ENCODE peak calls at places on chromosomes 16 and 17, in eight cellular contexts. W, H, T, U, C, A, D and G are unnamed samples.

GRCh38 chr17:71110326-71110725 is 941.0 kb downstream of the KCNJ2 start:
- DNase-seq in W (no peak), A (no peak), D (no peak), U (no peak), T (no peak), H (no peak), C (no peak), G (no peak)

GRCh38 chr16:46748775-46749705 is 896 bp upstream of the MYLK3 start:
- DNase-seq in T (no peak), C (no peak), D (no peak), H (no peak), W (no peak), U (peak; percentile 32), A (peak; percentile 92), G (peak; percentile 71)

GRCh38 chr16:31453255-31454204 is 5.8 kb upstream of the ARMC5 start:
- DNase-seq in U (peak; percentile 49), D (no peak), W (no peak), T (peak; percentile 70), C (peak; percentile 65), H (peak; percentile 87), A (peak; percentile 23), G (no peak)

GRCh38 chr17:58899191-58899590 is 143.5 kb downstream of the PPM1E start:
- DNase-seq in C (no peak), D (no peak), H (no peak), W (no peak), T (no peak), A (no peak), U (no peak), G (no peak)

GRCh38 chr17:78826426-78826825 is 14.2 kb downstream of the USP36 start:
- DNase-seq in A (no peak), T (no peak), H (no peak), D (no peak), U (no peak), C (peak; percentile 47), W (no peak), G (no peak)

GRCh38 chr17:39196191-39196819 is 1.2 kb downstream of the CACNB1 start:
- DNase-seq in W (no peak), H (no peak), U (no peak), D (no peak), A (no peak), T (no peak), C (no peak), G (no peak)

GRCh38 chr17:43768382-43768781 is 9.8 kb upstream of the SOST start:
- DNase-seq in H (peak; percentile 53), D (no peak), A (no peak), W (peak; percentile 61), U (no peak), C (no peak), T (no peak), G (no peak)

GRCh38 chr17:80773243-80773991 is 218.2 kb upstream of the CHMP6 start:
- DNase-seq in U (no peak), D (no peak), A (no peak), T (no peak), C (no peak), H (no peak), W (no peak), G (no peak)

GRCh38 chr16:30996324-30996999 is 11.5 kb downstream of the HSD3B7 start:
- DNase-seq in T (no peak), D (no peak), A (no peak), U (peak; percentile 64), W (no peak), H (peak; percentile 59), C (no peak), G (no peak)

GRCh38 chr17:43175213-43176118 is 4.5 kb downstream of the NBR1 start:
- DNase-seq in C (peak; percentile 68), D (no peak), A (no peak), H (no peak), W (no peak), U (no peak), T (no peak), G (no peak)

GRCh38 chr16:19997264-19997663 is 76.4 kb downstream of the GPR139 start:
- DNase-seq in D (no peak), C (no peak), U (peak; percentile 16), W (no peak), H (no peak), T (no peak), A (no peak), G (no peak)

GRCh38 chr16:77457046-77457445 is 22.2 kb upstream of the ADAMTS18 start:
- DNase-seq in W (no peak), D (no peak), H (no peak), T (no peak), A (no peak), C (no peak), U (no peak), G (no peak)

GRCh38 chr17:11645426-11645825 is 47.2 kb downstream of the DNAH9 start:
- DNase-seq in U (no peak), D (no peak), H (no peak), W (no peak), T (no peak), C (no peak), A (no peak), G (no peak)

GRCh38 chr17:42233148-42233547 is 38.9 kb upstream of the GHDC start:
- DNase-seq in H (no peak), C (peak; percentile 83), W (no peak), D (no peak), U (no peak), T (no peak), A (no peak), G (no peak)

GRCh38 chr16:19809121-19809635 is 75.5 kb downstream of the GPRC5B start:
- DNase-seq in T (no peak), W (no peak), C (peak; percentile 27), D (no peak), A (no peak), U (no peak), H (no peak), G (no peak)

GRCh38 chr16:19833176-19833575 is 51.5 kb downstream of the GPRC5B start:
- DNase-seq in W (no peak), T (no peak), A (no peak), D (no peak), C (no peak), U (no peak), H (no peak), G (no peak)

GRCh38 chr17:32104158-32104557 is 38.1 kb upstream of the RHOT1 start:
- DNase-seq in U (no peak), C (no peak), H (no peak), W (no peak), A (no peak), T (no peak), D (no peak), G (no peak)

GRCh38 chr17:2210726-2211125 is 92.9 kb downstream of the SMG6 start:
- DNase-seq in W (no peak), A (no peak), T (no peak), U (no peak), C (no peak), H (no peak), D (no peak), G (no peak)
- TF ChIP-seq CTCF in W (no peak), A (no peak), T (no peak), U (no peak), C (no peak), H (no peak), D (no peak), G (no peak)

GRCh38 chr16:68844211-68844564 is 857 bp downstream of the TANGO6 start:
- DNase-seq in H (no peak), U (no peak), A (no peak), T (no peak), W (no peak), C (no peak), D (no peak), G (peak; percentile 42)

GRCh38 chr16:68848786-68849185 is 5.5 kb downstream of the TANGO6 start:
- DNase-seq in W (no peak), C (no peak), D (no peak), T (no peak), A (no peak), U (no peak), H (no peak), G (no peak)

GRCh38 chr16:68839831-68840230 is 3.5 kb upstream of the TANGO6 start:
- DNase-seq in H (no peak), A (no peak), W (no peak), U (no peak), C (no peak), T (no peak), D (no peak), G (no peak)

DNA sequence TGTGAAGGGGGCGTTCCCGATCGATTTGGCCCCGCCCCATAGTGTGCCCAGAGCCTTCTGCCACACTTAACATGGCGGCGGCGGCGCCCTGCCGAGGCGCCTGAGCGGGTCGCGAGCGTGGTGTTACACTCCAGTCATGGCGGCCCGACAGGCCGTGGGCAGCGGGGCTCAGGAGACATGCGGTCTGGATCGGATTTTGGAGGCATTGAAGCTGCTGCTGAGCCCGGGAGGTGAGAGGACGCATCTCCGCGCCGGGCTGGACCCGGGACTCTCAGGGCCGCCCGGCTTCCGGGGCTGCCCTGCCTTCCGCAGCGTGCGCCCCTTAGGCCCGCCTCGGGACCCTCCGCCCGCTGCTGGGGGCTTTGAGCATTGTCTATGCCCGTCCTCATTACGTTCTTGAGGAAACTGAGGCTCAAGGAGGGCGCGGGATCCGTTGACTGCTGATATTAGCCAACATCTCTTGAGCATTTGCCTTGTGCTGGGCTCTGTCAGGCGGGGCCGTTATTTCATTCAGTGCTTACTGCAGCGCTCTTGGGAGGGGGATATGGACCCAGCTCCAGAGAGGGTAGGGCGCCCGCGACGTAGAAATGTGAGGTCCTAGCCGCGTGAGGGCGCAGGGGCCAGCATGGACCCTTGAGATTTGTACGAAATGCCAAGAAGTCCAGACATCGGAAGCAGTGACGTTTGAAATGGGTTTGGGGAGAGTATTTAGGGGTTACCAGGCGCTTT is at the start of gene TANGO6:
- DNase-seq in T (peak; percentile 87), U (peak; percentile 90), A (peak; percentile 91), D (peak; percentile 78), H (peak; percentile 94), W (peak; percentile 93), C (peak; percentile 75), G (peak; percentile 93)
- TF ChIP-seq CTCF in T (peak; percentile 50), U (peak; percentile 43), A (peak; percentile 36), D (no peak), H (no peak), W (no peak), C (peak; percentile 13), G (peak; percentile 30)

GRCh38 chr17:44961921-44962350 is 6.2 kb downstream of the C1QL1 start:
- DNase-seq in C (peak; percentile 26), W (no peak), T (no peak), U (no peak), A (no peak), D (no peak), H (no peak), G (no peak)
- TF ChIP-seq CTCF in C (no peak), W (no peak), T (no peak), U (no peak), A (no peak), D (no peak), H (no peak), G (no peak)

DNA sequence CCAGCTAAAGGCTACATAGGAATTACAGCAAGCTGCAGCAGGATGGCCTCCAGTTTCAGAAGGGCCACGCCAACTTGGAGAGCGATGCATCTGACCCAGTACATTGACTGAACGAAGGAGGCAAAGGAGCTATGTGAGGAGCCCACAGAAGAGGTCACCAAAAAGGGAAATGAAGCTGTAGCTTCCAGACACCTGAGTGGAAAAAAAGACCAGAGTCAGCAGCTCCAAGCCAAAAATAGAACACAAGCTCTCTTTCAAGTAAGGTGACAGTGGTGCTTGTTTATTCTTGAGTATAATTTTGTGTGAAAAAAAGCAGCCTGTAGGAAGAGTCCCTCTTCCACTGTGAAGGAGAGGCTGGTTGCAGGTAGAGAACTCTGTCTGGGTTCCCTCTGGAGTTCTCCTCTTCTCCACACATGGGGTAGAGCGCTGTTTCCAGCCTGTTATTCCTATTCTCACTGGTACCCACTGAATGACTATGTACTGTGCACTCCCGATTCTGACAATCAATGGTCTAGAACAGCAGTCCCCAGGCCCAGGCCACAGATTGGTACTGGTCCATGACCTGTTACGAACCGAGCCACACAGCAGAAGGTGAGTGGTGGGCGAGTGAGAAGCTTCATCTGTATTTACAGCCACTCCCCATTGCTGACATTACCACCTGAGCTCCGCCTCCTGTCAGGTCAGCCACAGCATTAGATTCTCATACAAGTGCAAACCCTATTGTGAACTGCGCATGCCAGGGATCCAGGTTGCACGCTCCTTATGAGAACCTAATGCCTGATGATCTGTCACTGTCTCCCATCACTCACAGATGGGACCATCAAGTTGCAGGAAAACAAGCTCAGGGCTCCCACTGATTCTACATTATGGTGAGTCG is 15.1 kb downstream of the CCL4 start:
- DNase-seq in T (no peak), D (no peak), U (no peak), C (no peak), A (no peak), H (no peak), W (no peak), G (no peak)
- TF ChIP-seq CTCF in T (no peak), D (no peak), U (no peak), C (no peak), A (no peak), H (no peak), W (no peak), G (no peak)